ENCODE peak calls at places on chromosomes 6 and 20, in seven cellular contexts. J is breast epithelium, L is left lung, D is IMR-90, X is psoas muscle, C is astrocyte of the spinal cord, F is spleen. T is an unnamed sample.

GRCh38 chr6:68572525-68572924 is 62.6 kb upstream of the ADGRB3 start:
- DNase-seq in J (no peak), L (no peak), D (no peak), X (no peak), C (peak), F (no peak), T (no peak)

GRCh38 chr6:105431226-105431625 is 28.3 kb upstream of the PREP start:
- DNase-seq in J (no peak), L (no peak), D (peak), X (no peak), C (peak), F (no peak), T (no peak)

GRCh38 chr6:41676406-41676805 is 38.1 kb downstream of the MDFI start:
- DNase-seq in J (no peak), L (no peak), D (no peak), X (no peak), C (no peak), F (peak), T (no peak)

GRCh38 chr6:84119277-84119676 is 85.7 kb downstream of the MRAP2 start:
- DNase-seq in J (no peak), L (no peak), D (peak), X (no peak), C (no peak), F (no peak), T (no peak)

GRCh38 chr20:34984756-34985261 is 29.1 kb downstream of the MYH7B start:
- DNase-seq in J (no peak), L (peak), D (no peak), X (peak), C (no peak), F (no peak), T (no peak)

GRCh38 chr20:3420211-3420707 is 12.8 kb upstream of the DNAAF9 start:
- DNase-seq in J (peak), L (no peak), D (peak), X (peak), C (peak), F (no peak), T (peak)

GRCh38 chr6:111605100-111605748 is 454 bp downstream of the TRAF3IP2 start:
- DNase-seq in J (peak), L (peak), D (peak), X (peak), C (peak), F (peak), T (peak)

GRCh38 chr6:31900917-31901414 is 920 bp downstream of the ZBTB12 start:
- DNase-seq in J (no peak), L (peak), D (no peak), X (no peak), C (no peak), F (peak), T (no peak)

GRCh38 chr20:20603339-20603990 is 109.0 kb downstream of the RALGAPA2 start:
- DNase-seq in J (no peak), L (no peak), D (no peak), X (no peak), C (no peak), F (peak), T (no peak)

GRCh38 chr6:10555625-10556309 is 34.6 kb downstream of the GCNT2 start:
- DNase-seq in J (peak), L (no peak), D (peak), X (peak), C (peak), F (no peak), T (peak)

GRCh38 chr6:19831358-19831757 is 5.8 kb upstream of the ID4 start:
- DNase-seq in J (no peak), L (no peak), D (no peak), X (no peak), C (no peak), F (no peak), T (no peak)

GRCh38 chr20:50096237-50096636 is 16.7 kb downstream of the UBE2V1 start:
- DNase-seq in J (no peak), L (no peak), D (no peak), X (no peak), C (no peak), F (no peak), T (no peak)

GRCh38 chr6:109093732-109094131 is 914 bp downstream of the SESN1 start:
- DNase-seq in J (no peak), L (no peak), D (peak), X (no peak), C (peak), F (no peak), T (no peak)

GRCh38 chr20:58056021-58056591 is 172.3 kb downstream of the ANKRD60 start:
- DNase-seq in J (peak), L (no peak), D (no peak), X (no peak), C (no peak), F (no peak), T (peak)

GRCh38 chr6:111201155-111201554 is 113.9 kb downstream of the SLC16A10 start:
- DNase-seq in J (no peak), L (no peak), D (no peak), X (no peak), C (no peak), F (no peak), T (no peak)

GRCh38 chr20:41175727-41176330 is 38.5 kb downstream of the PLCG1 start:
- DNase-seq in J (peak), L (no peak), D (no peak), X (no peak), C (no peak), F (no peak), T (no peak)

GRCh38 chr6:41970436-41970846 is 28.8 kb upstream of the CCND3 start:
- DNase-seq in J (no peak), L (no peak), D (peak), X (peak), C (no peak), F (no peak), T (peak)

GRCh38 chr6:138182939-138183791 is 21.4 kb downstream of the ARFGEF3 start:
- DNase-seq in J (no peak), L (no peak), D (no peak), X (no peak), C (no peak), F (no peak), T (no peak)

GRCh38 chr6:146887447-146888077 is 288.8 kb downstream of the ADGB start:
- DNase-seq in J (no peak), L (no peak), D (peak), X (no peak), C (no peak), F (no peak), T (no peak)

GRCh38 chr6:15389759-15390723 is 144.2 kb downstream of the JARID2 start:
- DNase-seq in J (no peak), L (no peak), D (peak), X (no peak), C (peak), F (no peak), T (no peak)

GRCh38 chr20:32678948-32679347 is 5.2 kb upstream of the C20orf203 start:
- DNase-seq in J (peak), L (no peak), D (peak), X (peak), C (no peak), F (no peak), T (peak)

GRCh38 chr6:20769651-20770050 is 235.4 kb downstream of the CDKAL1 start:
- DNase-seq in J (no peak), L (no peak), D (no peak), X (no peak), C (no peak), F (no peak), T (no peak)

GRCh38 chr6:125357515-125358256 is 55.9 kb upstream of the HDDC2 start:
- DNase-seq in J (peak), L (no peak), D (no peak), X (no peak), C (peak), F (no peak), T (no peak)

GRCh38 chr6:95240514-95240913 is 336.8 kb upstream of the MANEA start:
- DNase-seq in J (no peak), L (no peak), D (no peak), X (no peak), C (no peak), F (no peak), T (no peak)

GRCh38 chr6:12343440-12344162 is 53.4 kb downstream of the EDN1 start:
- DNase-seq in J (no peak), L (no peak), D (peak), X (no peak), C (no peak), F (no peak), T (no peak)

GRCh38 chr6:110944681-110945151 is 13.8 kb upstream of the GTF3C6 start:
- DNase-seq in J (no peak), L (no peak), D (peak), X (no peak), C (peak), F (no peak), T (no peak)

GRCh38 chr20:21175433-21175832 is 49.6 kb downstream of the KIZ start:
- DNase-seq in J (no peak), L (no peak), D (no peak), X (no peak), C (no peak), F (no peak), T (no peak)

GRCh38 chr20:48846516-48847492 is 19.0 kb upstream of the PREX1 start:
- DNase-seq in J (no peak), L (no peak), D (no peak), X (no peak), C (no peak), F (no peak), T (no peak)

GRCh38 chr20:60624066-60624465 is 628.0 kb upstream of the CDH4 start:
- DNase-seq in J (no peak), L (no peak), D (no peak), X (no peak), C (no peak), F (no peak), T (no peak)

GRCh38 chr6:72464246-72464645 is 157.6 kb upstream of the KCNQ5 start:
- DNase-seq in J (no peak), L (no peak), D (peak), X (no peak), C (peak), F (no peak), T (no peak)

GRCh38 chr20:58649288-58650180 is 1.5 kb upstream of the STX16 start:
- DNase-seq in J (no peak), L (peak), D (no peak), X (no peak), C (no peak), F (peak), T (no peak)

GRCh38 chr6:10174761-10175160 is 240.1 kb downstream of the TFAP2A start:
- DNase-seq in J (no peak), L (no peak), D (no peak), X (no peak), C (no peak), F (no peak), T (no peak)

GRCh38 chr6:20582586-20583446 is 48.6 kb downstream of the CDKAL1 start:
- DNase-seq in J (no peak), L (no peak), D (no peak), X (no peak), C (no peak), F (no peak), T (no peak)

GRCh38 chr6:22448311-22448711 is 121.1 kb upstream of the HDGFL1 start:
- DNase-seq in J (no peak), L (no peak), D (peak), X (no peak), C (peak), F (no peak), T (no peak)

GRCh38 chr6:169830876-169831275 is 79.5 kb downstream of the ERMARD start:
- DNase-seq in J (no peak), L (no peak), D (no peak), X (no peak), C (no peak), F (peak), T (no peak)

GRCh38 chr20:45229264-45230056 is 8.3 kb downstream of the SEMG2 start:
- DNase-seq in J (no peak), L (peak), D (no peak), X (no peak), C (no peak), F (peak), T (no peak)

GRCh38 chr6:82362868-82363267 is 749 bp upstream of the TPBG start:
- DNase-seq in J (no peak), L (no peak), D (peak), X (peak), C (peak), F (no peak), T (no peak)

GRCh38 chr6:35955970-35956369 is 35.1 kb upstream of the SRPK1 start:
- DNase-seq in J (no peak), L (no peak), D (no peak), X (no peak), C (no peak), F (no peak), T (no peak)
- TF ChIP-seq CTCF in J (no peak), L (no peak), D (peak), X (peak), C (peak), F (no peak), T (no peak)

DNA sequence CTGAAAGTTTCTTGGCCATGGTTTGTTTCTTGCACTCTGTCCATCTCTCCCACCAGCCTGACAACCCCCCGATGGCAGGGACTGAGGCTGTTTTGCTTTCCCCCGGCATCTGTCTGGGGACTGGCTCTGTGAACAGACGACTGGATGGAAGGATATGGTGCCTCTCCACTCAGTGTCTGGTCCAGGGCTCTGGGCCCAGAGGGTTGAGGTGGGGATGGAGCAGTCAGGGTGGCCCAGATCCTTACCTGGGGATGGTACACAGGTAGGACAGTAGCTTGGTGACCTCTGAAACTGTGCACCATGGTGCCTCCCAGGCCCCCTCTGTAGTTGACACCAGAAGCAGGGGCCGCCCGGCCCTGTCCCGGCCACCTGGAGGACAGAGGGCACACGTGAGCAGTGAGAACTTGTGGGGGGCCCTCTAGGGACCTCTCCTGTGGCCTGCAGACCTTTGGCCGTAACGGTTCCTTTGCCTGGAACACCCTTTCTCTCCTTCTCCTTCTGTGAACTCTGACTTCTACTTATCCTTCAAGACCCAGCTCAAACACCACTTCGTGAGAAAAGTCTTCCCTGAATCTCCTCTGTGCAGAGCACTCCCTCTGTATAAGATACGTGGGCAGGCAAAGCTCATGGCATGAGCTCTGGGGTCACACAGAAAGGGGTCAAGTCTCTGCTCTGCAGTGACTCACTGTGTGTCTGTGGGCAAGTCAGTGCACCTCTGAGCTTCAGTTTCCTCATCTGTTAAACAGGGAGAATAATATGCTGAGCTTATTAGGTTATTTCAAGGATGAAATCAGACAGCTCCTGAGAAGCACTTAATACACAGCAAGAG is 29.4 kb downstream of the KIAA1755 start:
- DNase-seq in J (no peak), L (no peak), D (peak), X (no peak), C (no peak), F (no peak), T (no peak)
- H3K4me3 ChIP-seq in J (no peak), L (no peak), D (no peak), X (no peak), C (no peak), F (no peak), T (no peak)

GRCh38 chr6:101391772-101392560 is 1.5 kb upstream of the GRIK2 start:
- DNase-seq in J (no peak), L (peak), D (no peak), X (no peak), C (no peak), F (no peak), T (no peak)
- TF ChIP-seq CTCF in J (no peak), L (no peak), D (no peak), X (no peak), C (no peak), F (no peak), T (no peak)

DNA sequence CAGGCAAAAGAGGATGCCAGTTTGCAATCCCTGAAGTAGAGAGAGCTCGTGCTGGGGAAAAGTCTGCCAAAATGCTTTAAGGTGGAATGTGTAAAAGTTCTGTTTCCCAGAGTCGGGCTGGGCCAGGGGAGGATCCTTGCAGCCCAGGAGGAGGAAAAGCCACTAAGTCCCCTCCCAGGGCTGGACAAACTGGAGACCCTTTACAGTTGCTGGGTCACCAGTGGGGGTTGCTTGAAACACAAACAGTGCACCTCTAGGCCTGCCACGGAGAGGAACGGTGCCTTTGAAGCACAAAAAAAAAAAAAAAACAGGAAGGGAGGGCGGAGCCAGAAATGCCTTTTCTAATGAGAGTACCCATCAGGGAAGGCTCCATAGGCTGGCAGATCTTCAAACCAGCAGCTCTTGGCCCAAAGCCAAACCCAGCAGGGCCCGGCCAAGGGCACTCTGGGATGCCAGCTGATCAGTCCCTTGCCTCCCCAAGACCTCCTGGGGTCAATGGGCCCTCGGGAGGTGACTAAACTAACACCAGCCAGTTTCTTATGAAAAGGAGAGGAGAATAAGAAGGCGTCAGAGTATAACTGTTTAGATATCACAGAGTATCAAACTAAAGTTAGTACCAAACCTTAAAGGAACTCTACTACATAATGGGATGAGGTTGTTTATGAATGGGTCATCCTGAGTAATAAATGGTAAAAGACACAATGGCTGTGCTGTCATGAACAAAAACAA is 23.7 kb downstream of the HLA-A start:
- DNase-seq in J (peak), L (peak), D (peak), X (peak), C (peak), F (peak), T (peak)
- H3K4me3 ChIP-seq in J (peak), L (peak), D (peak), X (peak), C (peak), F (peak), T (no peak)

GRCh38 chr6:71446084-71446869 is 157.7 kb downstream of the OGFRL1 start:
- DNase-seq in J (no peak), L (no peak), D (no peak), X (no peak), C (no peak), F (no peak), T (no peak)

GRCh38 chr6:71444222-71444621 is 155.6 kb downstream of the OGFRL1 start:
- DNase-seq in J (no peak), L (no peak), D (no peak), X (no peak), C (no peak), F (no peak), T (no peak)
- TF ChIP-seq CTCF in J (no peak), L (no peak), D (no peak), X (peak), C (no peak), F (no peak), T (no peak)

T was measured in lower leg skin.